ENCODE peak calls at places on chromosome 9, in seven cellular contexts. Y is body of pancreas, X is HepG2, J is A549, P is right lobe of liver, W is GM12878, K is heart left ventricle. S is an unnamed sample. For H3K4me1, the result is how much of the 10 kb centered on the place peaks cover.

GRCh38 chr9:103188966-103189365 is 193.8 kb downstream of the CYLC2 start:
- ATAC-seq in Y (no peak), X (peak), J (no peak), P (no peak), W (no peak), K (peak), S (no peak)

GRCh38 chr9:6910032-6910431 is 152.3 kb downstream of the KDM4C start:
- ATAC-seq in Y (no peak), X (no peak), J (peak), P (peak), W (peak), K (no peak), S (no peak)

GRCh38 chr9:98924971-98925820 is 18.5 kb upstream of the COL15A1 start:
- ATAC-seq in Y (no peak), X (no peak), J (no peak), P (no peak), W (no peak), K (peak), S (no peak)

GRCh38 chr9:87749335-87750035 is 23.6 kb downstream of the CTSL start:
- ATAC-seq in Y (no peak), X (no peak), J (no peak), P (peak), W (no peak), K (peak), S (no peak)

GRCh38 chr9:27423919-27424710 is 100.0 kb upstream of the IFNK start:
- ATAC-seq in Y (no peak), X (no peak), J (no peak), P (no peak), W (no peak), K (no peak), S (no peak)

GRCh38 chr9:4126184-4126865 is 173.5 kb downstream of the GLIS3 start:
- ATAC-seq in Y (peak), X (no peak), J (peak), P (no peak), W (no peak), K (no peak), S (no peak)

GRCh38 chr9:127300886-127301447 is 36.4 kb downstream of the GARNL3 start:
- ATAC-seq in Y (no peak), X (no peak), J (no peak), P (no peak), W (no peak), K (peak), S (no peak)

GRCh38 chr9:136536051-136536720 is 9.7 kb downstream of the NOTCH1 start:
- ATAC-seq in Y (no peak), X (no peak), J (no peak), P (no peak), W (no peak), K (no peak), S (no peak)

GRCh38 chr9:3391414-3391813 is 134.4 kb downstream of the RFX3 start:
- ATAC-seq in Y (peak), X (no peak), J (no peak), P (no peak), W (no peak), K (no peak), S (no peak)

GRCh38 chr9:72984990-72985389 is 32.1 kb upstream of the ALDH1A1 start:
- ATAC-seq in Y (no peak), X (no peak), J (no peak), P (no peak), W (no peak), K (peak), S (peak)

GRCh38 chr9:13139641-13140171 is 139.8 kb downstream of the MPDZ start:
- ATAC-seq in Y (no peak), X (no peak), J (peak), P (no peak), W (no peak), K (peak), S (no peak)

GRCh38 chr9:93657331-93658111 is 81.1 kb downstream of the PHF2 start:
- ATAC-seq in Y (no peak), X (no peak), J (no peak), P (no peak), W (no peak), K (no peak), S (no peak)

GRCh38 chr9:126675147-126675467 is 61.4 kb downstream of the LMX1B start:
- ATAC-seq in Y (no peak), X (no peak), J (no peak), P (no peak), W (no peak), K (no peak), S (no peak)

GRCh38 chr9:112550531-112550930 is 63.9 kb downstream of the KIAA1958 start:
- ATAC-seq in Y (peak), X (no peak), J (no peak), P (peak), W (no peak), K (no peak), S (no peak)

GRCh38 chr9:98049668-98050067 is 6.9 kb upstream of the NANS start:
- ATAC-seq in Y (no peak), X (no peak), J (no peak), P (no peak), W (no peak), K (no peak), S (no peak)

GRCh38 chr9:91697201-91697600 is 252.8 kb downstream of the ROR2 start:
- ATAC-seq in Y (no peak), X (no peak), J (peak), P (no peak), W (no peak), K (no peak), S (no peak)

GRCh38 chr9:16310288-16311145 is 560.0 kb downstream of the BNC2 start:
- ATAC-seq in Y (no peak), X (no peak), J (no peak), P (no peak), W (no peak), K (peak), S (peak)

GRCh38 chr9:113988951-113989780 is 88.9 kb downstream of the AMBP start:
- ATAC-seq in Y (no peak), X (peak), J (no peak), P (peak), W (no peak), K (peak), S (peak)

GRCh38 chr9:137493163-137494103 is 34.3 kb upstream of the NSMF start:
- ATAC-seq in Y (no peak), X (no peak), J (no peak), P (no peak), W (no peak), K (no peak), S (no peak)

GRCh38 chr9:88725300-88726024 is 190.5 kb downstream of the NXNL2 start:
- ATAC-seq in Y (no peak), X (no peak), J (no peak), P (no peak), W (no peak), K (no peak), S (peak)

GRCh38 chr9:116064970-116065369 is 88.6 kb upstream of the PAPPA start:
- ATAC-seq in Y (no peak), X (no peak), J (no peak), P (no peak), W (no peak), K (no peak), S (no peak)

GRCh38 chr9:115008536-115008935 is 78.1 kb upstream of the TNFSF8 start:
- ATAC-seq in Y (no peak), X (no peak), J (peak), P (peak), W (peak), K (peak), S (peak)

GRCh38 chr9:116154976-116155699 is 1.5 kb downstream of the PAPPA start:
- ATAC-seq in Y (peak), X (no peak), J (no peak), P (no peak), W (no peak), K (peak), S (no peak)

GRCh38 chr9:126293522-126293889 is 33.1 kb upstream of the MVB12B start:
- ATAC-seq in Y (no peak), X (peak), J (peak), P (no peak), W (no peak), K (no peak), S (no peak)

GRCh38 chr9:130682490-130683121 is 11.0 kb upstream of the EXOSC2 start:
- ATAC-seq in Y (peak), X (peak), J (peak), P (peak), W (peak), K (peak), S (peak)

GRCh38 chr9:2180171-2180570 is 165.0 kb downstream of the SMARCA2 start:
- ATAC-seq in Y (no peak), X (no peak), J (no peak), P (no peak), W (no peak), K (no peak), S (no peak)

GRCh38 chr9:13446261-13446660 is 166.8 kb upstream of the MPDZ start:
- ATAC-seq in Y (no peak), X (no peak), J (no peak), P (no peak), W (no peak), K (peak), S (no peak)

GRCh38 chr9:110248361-110248760 is 7.9 kb downstream of the TXN start:
- ATAC-seq in Y (no peak), X (no peak), J (peak), P (peak), W (no peak), K (no peak), S (no peak)

GRCh38 chr9:127221695-127222094 is 42.9 kb upstream of the GARNL3 start:
- ATAC-seq in Y (no peak), X (no peak), J (no peak), P (no peak), W (no peak), K (no peak), S (no peak)

GRCh38 chr9:83523684-83524083 is 14.5 kb downstream of the FRMD3 start:
- ATAC-seq in Y (no peak), X (no peak), J (no peak), P (no peak), W (no peak), K (no peak), S (no peak)

GRCh38 chr9:8186553-8186952 is 387.0 kb upstream of the DMAC1 start:
- ATAC-seq in Y (no peak), X (no peak), J (no peak), P (no peak), W (peak), K (no peak), S (no peak)

GRCh38 chr9:101362450-101362849 is 22.4 kb downstream of the BAAT start:
- ATAC-seq in Y (no peak), X (no peak), J (no peak), P (peak), W (no peak), K (no peak), S (no peak)

GRCh38 chr9:131255731-131256197 is 20.5 kb downstream of the FAM78A start:
- ATAC-seq in Y (no peak), X (peak), J (no peak), P (no peak), W (peak), K (no peak), S (no peak)

GRCh38 chr9:110021891-110022290 is 186.1 kb downstream of the C9orf152 start:
- ATAC-seq in Y (no peak), X (no peak), J (no peak), P (peak), W (peak), K (peak), S (no peak)

GRCh38 chr9:81032030-81032572 is 657.2 kb downstream of the TLE1 start:
- ATAC-seq in Y (peak), X (no peak), J (no peak), P (no peak), W (no peak), K (peak), S (peak)

GRCh38 chr9:121607434-121608248 is 43.8 kb upstream of the DAB2IP start:
- ATAC-seq in Y (no peak), X (no peak), J (no peak), P (no peak), W (no peak), K (peak), S (peak)

GRCh38 chr9:85569988-85570387 is 171.8 kb downstream of the AGTPBP1 start:
- ATAC-seq in Y (no peak), X (no peak), J (peak), P (no peak), W (no peak), K (no peak), S (no peak)

GRCh38 chr9:5450360-5451051 is at the start of gene CD274:
- ATAC-seq in Y (peak), X (peak), J (peak), P (peak), W (peak), K (peak), S (peak)
- TF ChIP-seq POLR2A in Y (peak), X (no peak), J (peak), P (peak), W (peak), K (no peak), S (peak)

DNA sequence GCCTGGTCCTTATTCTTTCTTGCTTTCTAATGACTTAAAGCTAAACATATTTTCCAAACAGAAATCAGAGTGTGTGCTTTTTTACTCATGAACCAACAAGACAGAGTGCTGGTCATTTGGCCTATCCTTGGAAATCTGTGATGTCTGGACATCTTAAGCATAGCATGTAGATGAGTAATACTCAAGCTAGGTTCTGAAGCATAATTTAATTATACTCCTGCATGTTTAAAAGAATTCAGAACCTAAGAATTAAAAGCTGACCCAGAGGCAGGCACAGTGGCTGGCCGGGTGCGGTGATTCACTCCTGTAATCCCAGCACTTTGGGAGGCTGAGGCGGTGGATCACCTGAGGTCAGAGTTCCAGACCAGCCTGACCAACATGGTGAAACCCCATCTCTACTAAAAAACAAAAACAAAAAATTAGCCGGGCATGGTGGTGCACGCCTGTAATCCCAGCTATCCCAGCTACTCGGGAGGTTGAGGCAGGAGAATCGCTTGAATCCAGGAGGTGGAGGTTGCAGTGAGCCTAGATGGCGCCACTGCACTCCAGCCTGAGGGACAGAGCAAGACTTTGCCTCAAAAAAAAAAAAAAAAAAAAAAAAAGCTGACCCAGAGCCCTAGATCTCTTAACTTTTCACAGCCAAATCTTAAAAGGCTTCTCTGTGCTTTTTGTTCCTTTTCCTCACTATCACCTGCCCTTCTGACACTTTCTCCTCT is 16.2 kb upstream of the TJP2 start:
- ATAC-seq in Y (no peak), X (no peak), J (no peak), P (no peak), W (no peak), K (no peak), S (no peak)
- H3K4me3 ChIP-seq in Y (no peak), X (no peak), J (no peak), P (no peak), W (no peak), K (no peak), S (no peak)

GRCh38 chr9:32989651-32990050 is 11.8 kb downstream of the APTX start:
- ATAC-seq in Y (no peak), X (no peak), J (no peak), P (no peak), W (no peak), K (no peak), S (no peak)

GRCh38 chr9:32992596-32993238 is 8.7 kb downstream of the APTX start:
- ATAC-seq in Y (no peak), X (no peak), J (no peak), P (no peak), W (peak), K (peak), S (no peak)

GRCh38 chr9:32991895-32992595 is 9.4 kb downstream of the APTX start:
- ATAC-seq in Y (no peak), X (no peak), J (no peak), P (no peak), W (no peak), K (peak), S (no peak)

DNA sequence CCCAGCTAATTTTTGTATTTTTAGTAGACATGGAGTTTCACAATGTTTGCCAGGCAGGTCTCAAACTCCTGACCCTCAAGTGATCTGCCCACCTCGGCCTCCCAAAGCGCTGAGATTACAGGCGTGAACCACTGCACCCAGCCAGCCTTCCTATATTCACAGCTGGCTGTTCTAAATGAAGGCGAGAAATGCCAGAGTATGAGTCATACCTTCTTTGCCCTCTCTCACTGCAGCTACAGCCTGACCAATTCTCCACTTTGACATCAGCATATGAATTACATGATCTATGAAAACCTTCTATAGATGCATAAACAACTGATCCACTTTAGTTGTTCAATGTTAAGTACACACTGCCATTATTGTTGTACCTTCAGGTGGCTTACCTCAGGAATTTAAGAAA is 14.5 kb downstream of the APTX start:
- ATAC-seq in Y (no peak), X (no peak), J (no peak), P (no peak), W (no peak), K (no peak), S (no peak)
- H3K4me1 ChIP-seq in Y (under half), X (under half), J (under half), P (under half), W (under half), K (under half), S (under half)

GRCh38 chr9:21030389-21031035 is 928 bp downstream of the HACD4 start:
- ATAC-seq in Y (no peak), X (no peak), J (peak), P (peak), W (peak), K (peak), S (peak)
- TF ChIP-seq POLR2A in Y (no peak), X (no peak), J (no peak), P (no peak), W (no peak), K (no peak), S (no peak)

DNA sequence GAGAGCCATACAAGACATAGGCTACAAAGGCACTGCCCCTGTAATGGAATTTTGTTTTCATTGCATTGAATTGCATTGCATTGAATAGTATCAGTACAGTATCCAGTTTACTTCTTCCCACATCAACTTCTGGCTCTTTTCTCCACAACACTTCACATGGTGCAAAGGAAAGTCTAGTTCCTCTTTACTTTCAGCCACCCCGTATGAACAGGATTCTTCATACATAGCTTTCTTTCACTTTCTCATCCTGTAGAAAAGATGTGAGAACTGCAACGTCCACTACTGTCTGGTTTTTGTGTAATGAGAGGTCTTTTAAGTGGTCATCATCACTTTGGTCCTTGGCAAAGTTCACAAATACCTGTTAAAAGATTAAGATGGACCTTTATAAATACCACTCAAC is 20.2 kb downstream of the NIPSNAP3B start:
- ATAC-seq in Y (no peak), X (no peak), J (no peak), P (peak), W (peak), K (no peak), S (no peak)
- H3K4me3 ChIP-seq in Y (no peak), X (no peak), J (no peak), P (no peak), W (no peak), K (no peak), S (no peak)

GRCh38 chr9:134360180-134360759 is 34.0 kb downstream of the RXRA start:
- ATAC-seq in Y (no peak), X (no peak), J (no peak), P (no peak), W (no peak), K (no peak), S (no peak)
- H3K4me1 ChIP-seq in Y (half or more), X (half or more), J (under half), P (under half), W (under half), K (half or more), S (under half)

GRCh38 chr9:19409406-19410194 is 791 bp downstream of the ACER2 start:
- ATAC-seq in Y (peak), X (peak), J (peak), P (peak), W (peak), K (peak), S (peak)

GRCh38 chr9:19410195-19410503 is 1.3 kb downstream of the ACER2 start:
- ATAC-seq in Y (no peak), X (no peak), J (no peak), P (no peak), W (no peak), K (no peak), S (no peak)

GRCh38 chr9:19410594-19410993 is 1.8 kb downstream of the ACER2 start:
- ATAC-seq in Y (no peak), X (no peak), J (no peak), P (no peak), W (no peak), K (no peak), S (no peak)

GRCh38 chr9:19408316-19408692 is 505 bp upstream of the ACER2 start:
- ATAC-seq in Y (peak), X (peak), J (peak), P (peak), W (peak), K (peak), S (peak)

GRCh38 chr9:19408693-19409405 is at the start of gene ACER2:
- ATAC-seq in Y (peak), X (peak), J (peak), P (peak), W (peak), K (peak), S (peak)
- TF ChIP-seq POLR2A in Y (peak), X (peak), J (peak), P (peak), W (peak), K (peak), S (peak)